ENCODE peak calls at places on chromosomes 12 and 14, in seven cellular contexts. One of them, this sample, is unnamed.

GRCh38 chr12:110750784-110751461 is 8.2 kb upstream of the PPP1CC start:
- DNase-seq in left ventricle myocardium inferior: no peak
- DNase-seq in B cell: no peak
- DNase-seq in cardiac fibroblast: no peak
- DNase-seq in choroid plexus epithelial cell: no peak
- DNase-seq in dorsolateral prefrontal cortex: no peak
- DNase-seq in tibial nerve: no peak
- DNase-seq in this sample: no peak

GRCh38 chr14:104844306-104845032 is 20.6 kb upstream of the CEP170B start:
- DNase-seq in left ventricle myocardium inferior: no peak
- DNase-seq in dorsolateral prefrontal cortex: peak; percentile 49
- DNase-seq in choroid plexus epithelial cell: no peak
- DNase-seq in B cell: peak; percentile 15
- DNase-seq in tibial nerve: no peak
- DNase-seq in cardiac fibroblast: no peak
- DNase-seq in this sample: no peak

GRCh38 chr12:65229441-65229840 is 49.0 kb upstream of the MSRB3 start:
- DNase-seq in cardiac fibroblast: peak; percentile 83
- DNase-seq in dorsolateral prefrontal cortex: no peak
- DNase-seq in B cell: no peak
- DNase-seq in tibial nerve: no peak
- DNase-seq in left ventricle myocardium inferior: no peak
- DNase-seq in choroid plexus epithelial cell: peak; percentile 88
- DNase-seq in this sample: no peak

GRCh38 chr14:100776681-100777365 is 49.1 kb upstream of the MEG3 start:
- DNase-seq in choroid plexus epithelial cell: no peak
- DNase-seq in cardiac fibroblast: no peak
- DNase-seq in B cell: peak; percentile 25
- DNase-seq in left ventricle myocardium inferior: no peak
- DNase-seq in dorsolateral prefrontal cortex: peak; percentile 11
- DNase-seq in tibial nerve: no peak
- DNase-seq in this sample: no peak

GRCh38 chr12:46459111-46459510 is 86.5 kb upstream of the SLC38A2 start:
- DNase-seq in choroid plexus epithelial cell: peak; percentile 82
- DNase-seq in cardiac fibroblast: peak; percentile 97
- DNase-seq in tibial nerve: no peak
- DNase-seq in dorsolateral prefrontal cortex: no peak
- DNase-seq in B cell: no peak
- DNase-seq in left ventricle myocardium inferior: no peak
- DNase-seq in this sample: no peak

GRCh38 chr14:29037428-29037827 is 270.8 kb downstream of the FOXG1 start:
- DNase-seq in left ventricle myocardium inferior: no peak
- DNase-seq in tibial nerve: no peak
- DNase-seq in B cell: no peak
- DNase-seq in cardiac fibroblast: peak; percentile 27
- DNase-seq in choroid plexus epithelial cell: peak; percentile 10
- DNase-seq in dorsolateral prefrontal cortex: no peak
- DNase-seq in this sample: no peak

GRCh38 chr12:38771871-38772270 is 133.5 kb downstream of the CPNE8 start:
- DNase-seq in dorsolateral prefrontal cortex: no peak
- DNase-seq in B cell: peak; percentile 10
- DNase-seq in choroid plexus epithelial cell: peak; percentile 5
- DNase-seq in left ventricle myocardium inferior: no peak
- DNase-seq in tibial nerve: no peak
- DNase-seq in cardiac fibroblast: no peak
- DNase-seq in this sample: no peak

GRCh38 chr14:31880935-31881334 is 196.2 kb upstream of the ARHGAP5 start:
- DNase-seq in tibial nerve: no peak
- DNase-seq in left ventricle myocardium inferior: no peak
- DNase-seq in dorsolateral prefrontal cortex: no peak
- DNase-seq in choroid plexus epithelial cell: peak; percentile 95
- DNase-seq in B cell: no peak
- DNase-seq in cardiac fibroblast: peak; percentile 94
- DNase-seq in this sample: no peak

GRCh38 chr14:74616507-74616906 is 4.5 kb upstream of the LTBP2 start:
- DNase-seq in dorsolateral prefrontal cortex: no peak
- DNase-seq in cardiac fibroblast: peak; percentile 92
- DNase-seq in choroid plexus epithelial cell: peak; percentile 77
- DNase-seq in left ventricle myocardium inferior: no peak
- DNase-seq in tibial nerve: no peak
- DNase-seq in B cell: no peak
- DNase-seq in this sample: no peak

GRCh38 chr12:114783176-114783575 is 99.2 kb upstream of the TBX3 start:
- DNase-seq in B cell: no peak
- DNase-seq in left ventricle myocardium inferior: no peak
- DNase-seq in cardiac fibroblast: no peak
- DNase-seq in choroid plexus epithelial cell: no peak
- DNase-seq in tibial nerve: no peak
- DNase-seq in dorsolateral prefrontal cortex: no peak
- DNase-seq in this sample: no peak

GRCh38 chr12:70719672-70720420 is 82.6 kb upstream of the PTPRB start:
- DNase-seq in choroid plexus epithelial cell: peak; percentile 68
- DNase-seq in left ventricle myocardium inferior: peak; percentile 23
- DNase-seq in tibial nerve: peak; percentile 18
- DNase-seq in dorsolateral prefrontal cortex: peak; percentile 52
- DNase-seq in cardiac fibroblast: peak; percentile 60
- DNase-seq in B cell: peak; percentile 15
- DNase-seq in this sample: no peak

GRCh38 chr12:82994117-82994516 is 307.4 kb downstream of the TMTC2 start:
- DNase-seq in tibial nerve: no peak
- DNase-seq in B cell: no peak
- DNase-seq in cardiac fibroblast: no peak
- DNase-seq in left ventricle myocardium inferior: no peak
- DNase-seq in choroid plexus epithelial cell: no peak
- DNase-seq in dorsolateral prefrontal cortex: no peak
- DNase-seq in this sample: no peak

GRCh38 chr14:96256420-96256819 is 410 bp downstream of the BDKRB1 start:
- DNase-seq in left ventricle myocardium inferior: no peak
- DNase-seq in dorsolateral prefrontal cortex: no peak
- DNase-seq in choroid plexus epithelial cell: no peak
- DNase-seq in cardiac fibroblast: peak; percentile 36
- DNase-seq in tibial nerve: no peak
- DNase-seq in B cell: no peak
- DNase-seq in this sample: no peak

GRCh38 chr14:36702484-36702883 is 40.8 kb downstream of the PAX9 start:
- DNase-seq in B cell: no peak
- DNase-seq in cardiac fibroblast: no peak
- DNase-seq in left ventricle myocardium inferior: no peak
- DNase-seq in tibial nerve: no peak
- DNase-seq in choroid plexus epithelial cell: no peak
- DNase-seq in dorsolateral prefrontal cortex: no peak
- DNase-seq in this sample: no peak

GRCh38 chr14:95157987-95158712 is 821 bp upstream of the DICER1 start:
- DNase-seq in cardiac fibroblast: no peak
- DNase-seq in choroid plexus epithelial cell: no peak
- DNase-seq in dorsolateral prefrontal cortex: no peak
- DNase-seq in tibial nerve: no peak
- DNase-seq in B cell: peak; percentile 54
- DNase-seq in left ventricle myocardium inferior: no peak
- DNase-seq in this sample: no peak

GRCh38 chr14:64788706-64789105 is 84.5 kb downstream of the PLEKHG3 start:
- DNase-seq in left ventricle myocardium inferior: no peak
- DNase-seq in B cell: no peak
- DNase-seq in tibial nerve: peak; percentile 15
- DNase-seq in choroid plexus epithelial cell: peak; percentile 96
- DNase-seq in cardiac fibroblast: peak; percentile 93
- DNase-seq in dorsolateral prefrontal cortex: no peak
- DNase-seq in this sample: no peak

GRCh38 chr12:6925543-6926279 is 2.0 kb upstream of the ATN1 start:
- DNase-seq in dorsolateral prefrontal cortex: peak; percentile 67
- DNase-seq in choroid plexus epithelial cell: peak; percentile 63
- DNase-seq in left ventricle myocardium inferior: peak; percentile 73
- DNase-seq in tibial nerve: peak; percentile 72
- DNase-seq in cardiac fibroblast: peak; percentile 78
- DNase-seq in B cell: peak; percentile 8
- DNase-seq in this sample: no peak

GRCh38 chr12:17215754-17216153 is 609.8 kb upstream of the LMO3 start:
- DNase-seq in left ventricle myocardium inferior: no peak
- DNase-seq in B cell: no peak
- DNase-seq in dorsolateral prefrontal cortex: no peak
- DNase-seq in cardiac fibroblast: no peak
- DNase-seq in choroid plexus epithelial cell: no peak
- DNase-seq in tibial nerve: no peak
- DNase-seq in this sample: no peak

GRCh38 chr12:68792952-68793351 is 15.0 kb upstream of the MDM2 start:
- DNase-seq in choroid plexus epithelial cell: peak; percentile 70
- DNase-seq in B cell: peak; percentile 52
- DNase-seq in cardiac fibroblast: peak; percentile 64
- DNase-seq in tibial nerve: no peak
- DNase-seq in left ventricle myocardium inferior: no peak
- DNase-seq in dorsolateral prefrontal cortex: no peak
- DNase-seq in this sample: no peak

DNA sequence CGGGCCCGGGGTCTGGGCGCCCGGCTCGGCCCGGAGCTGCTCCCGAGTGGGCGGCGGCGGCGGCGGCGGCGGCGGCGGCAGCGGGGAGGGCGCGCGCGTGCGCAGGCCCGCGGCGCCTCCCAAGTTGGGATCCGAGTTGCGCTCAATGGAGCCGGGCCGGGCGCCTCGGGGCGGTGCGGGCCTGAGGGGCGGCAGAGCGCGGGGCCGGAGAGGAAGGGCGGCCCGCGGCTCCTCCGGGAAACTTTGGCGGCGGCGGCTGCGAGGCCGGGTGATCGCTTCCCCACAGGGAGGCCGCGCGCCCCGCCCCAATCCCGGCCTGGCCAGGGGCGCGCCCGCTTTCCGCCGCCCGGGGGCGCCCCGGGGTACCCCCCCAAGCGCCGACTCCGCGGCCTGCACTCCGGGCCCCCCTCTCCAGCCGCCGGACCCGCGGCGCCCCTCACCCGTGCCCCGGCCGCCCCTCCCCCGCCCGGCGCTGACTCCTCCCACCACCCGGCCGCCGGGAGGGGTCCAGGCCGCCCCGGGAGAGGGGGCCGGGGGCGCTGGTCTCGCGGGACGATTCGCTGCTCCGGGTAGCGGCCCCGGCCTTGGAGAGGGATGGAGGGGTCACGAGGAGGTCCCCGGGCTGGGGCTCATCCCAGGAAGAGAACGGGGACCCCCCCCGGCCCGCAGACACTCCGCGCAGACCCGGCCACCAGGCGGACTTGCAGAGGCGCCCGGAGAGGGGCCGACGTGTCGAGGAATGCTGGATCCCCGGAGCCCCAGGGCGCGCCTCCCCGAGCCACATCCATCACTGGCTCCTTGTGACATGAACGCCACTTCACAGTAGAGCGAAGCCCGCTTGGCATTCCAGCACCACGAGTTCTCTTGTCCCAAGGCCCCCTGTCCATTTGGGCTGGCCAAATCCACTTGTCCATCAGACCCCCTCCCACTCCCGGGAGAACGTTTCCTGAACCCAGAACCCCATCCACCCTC is at the start of gene RILPL1:
- DNase-seq in B cell: peak; percentile 91
- DNase-seq in cardiac fibroblast: peak; percentile 43
- DNase-seq in dorsolateral prefrontal cortex: peak; percentile 38
- DNase-seq in choroid plexus epithelial cell: peak; percentile 45
- DNase-seq in left ventricle myocardium inferior: peak; percentile 63
- DNase-seq in tibial nerve: no peak
- DNase-seq in this sample: no peak
- TF ChIP-seq CTCF in B cell: peak; percentile 53
- TF ChIP-seq CTCF in cardiac fibroblast: peak; percentile 27
- TF ChIP-seq CTCF in dorsolateral prefrontal cortex: peak; percentile 27
- TF ChIP-seq CTCF in choroid plexus epithelial cell: peak; percentile 32
- TF ChIP-seq CTCF in left ventricle myocardium inferior: peak; percentile 59
- TF ChIP-seq CTCF in tibial nerve: peak; percentile 69
- TF ChIP-seq CTCF in this sample: peak; percentile 17

GRCh38 chr12:98399532-98399931 is 115.9 kb upstream of the TMPO start:
- DNase-seq in cardiac fibroblast: peak; percentile 80
- DNase-seq in tibial nerve: no peak
- DNase-seq in dorsolateral prefrontal cortex: peak; percentile 66
- DNase-seq in B cell: no peak
- DNase-seq in choroid plexus epithelial cell: peak; percentile 91
- DNase-seq in left ventricle myocardium inferior: no peak
- DNase-seq in this sample: no peak

GRCh38 chr12:98402671-98403070 is 112.7 kb upstream of the TMPO start:
- DNase-seq in choroid plexus epithelial cell: no peak
- DNase-seq in left ventricle myocardium inferior: no peak
- DNase-seq in dorsolateral prefrontal cortex: no peak
- DNase-seq in cardiac fibroblast: no peak
- DNase-seq in B cell: no peak
- DNase-seq in tibial nerve: no peak
- DNase-seq in this sample: no peak

GRCh38 chr12:98401427-98401826 is 114.0 kb upstream of the TMPO start:
- DNase-seq in dorsolateral prefrontal cortex: no peak
- DNase-seq in left ventricle myocardium inferior: no peak
- DNase-seq in B cell: no peak
- DNase-seq in tibial nerve: no peak
- DNase-seq in cardiac fibroblast: no peak
- DNase-seq in choroid plexus epithelial cell: peak; percentile 41
- DNase-seq in this sample: no peak

GRCh38 chr12:98402081-98402480 is 113.3 kb upstream of the TMPO start:
- DNase-seq in choroid plexus epithelial cell: peak; percentile 24
- DNase-seq in B cell: no peak
- DNase-seq in dorsolateral prefrontal cortex: no peak
- DNase-seq in left ventricle myocardium inferior: no peak
- DNase-seq in cardiac fibroblast: peak; percentile 29
- DNase-seq in tibial nerve: no peak
- DNase-seq in this sample: no peak

GRCh38 chr12:98397323-98398105 is 117.9 kb upstream of the TMPO start:
- DNase-seq in cardiac fibroblast: peak; percentile 81
- DNase-seq in choroid plexus epithelial cell: peak; percentile 85
- DNase-seq in tibial nerve: peak; percentile 78
- DNase-seq in B cell: peak; percentile 62
- DNase-seq in dorsolateral prefrontal cortex: peak; percentile 81
- DNase-seq in left ventricle myocardium inferior: peak; percentile 74
- DNase-seq in this sample: peak; percentile 63
- TF ChIP-seq CTCF in cardiac fibroblast: peak; percentile 83
- TF ChIP-seq CTCF in choroid plexus epithelial cell: peak; percentile 87
- TF ChIP-seq CTCF in tibial nerve: peak; percentile 90
- TF ChIP-seq CTCF in B cell: peak; percentile 94
- TF ChIP-seq CTCF in dorsolateral prefrontal cortex: peak; percentile 95
- TF ChIP-seq CTCF in left ventricle myocardium inferior: peak; percentile 95
- TF ChIP-seq CTCF in this sample: peak; percentile 96

DNA sequence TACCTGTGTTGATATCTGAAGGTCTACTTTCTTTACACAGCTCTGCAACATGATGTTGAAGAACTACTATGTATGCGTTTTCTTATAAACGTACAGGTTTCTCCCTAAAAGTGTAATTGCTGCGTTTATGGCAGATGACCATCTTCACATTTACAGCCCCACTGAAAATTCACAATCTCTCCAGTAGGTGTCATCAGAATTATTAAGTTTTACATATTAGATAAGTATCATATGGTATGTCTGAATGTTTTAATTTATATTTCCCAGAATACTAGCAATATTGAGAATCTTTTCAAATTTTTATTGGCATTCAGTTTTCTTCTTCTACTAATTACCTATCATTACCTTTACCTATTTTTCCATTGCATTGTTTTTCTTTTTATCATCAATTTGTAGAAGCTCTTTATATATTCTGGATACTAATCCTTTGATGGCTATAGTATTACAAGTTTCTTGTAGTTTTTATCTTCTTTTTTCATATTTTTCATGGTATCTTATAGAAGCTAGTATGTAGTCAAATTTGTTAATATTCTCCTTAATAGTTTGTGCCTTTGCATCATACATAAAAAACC is 123.5 kb downstream of the CAPZA3 start:
- DNase-seq in cardiac fibroblast: peak; percentile 69
- DNase-seq in tibial nerve: no peak
- DNase-seq in left ventricle myocardium inferior: no peak
- DNase-seq in B cell: no peak
- DNase-seq in choroid plexus epithelial cell: peak; percentile 68
- DNase-seq in dorsolateral prefrontal cortex: no peak
- DNase-seq in this sample: no peak
- TF ChIP-seq CTCF in cardiac fibroblast: peak; percentile 56
- TF ChIP-seq CTCF in tibial nerve: peak; percentile 29
- TF ChIP-seq CTCF in left ventricle myocardium inferior: peak; percentile 61
- TF ChIP-seq CTCF in B cell: no peak
- TF ChIP-seq CTCF in choroid plexus epithelial cell: peak; percentile 59
- TF ChIP-seq CTCF in dorsolateral prefrontal cortex: peak; percentile 49
- TF ChIP-seq CTCF in this sample: peak; percentile 50

GRCh38 chr12:131327521-131328488 is 374.1 kb downstream of the ADGRD1 start:
- DNase-seq in dorsolateral prefrontal cortex: no peak
- DNase-seq in choroid plexus epithelial cell: no peak
- DNase-seq in cardiac fibroblast: no peak
- DNase-seq in left ventricle myocardium inferior: no peak
- DNase-seq in B cell: no peak
- DNase-seq in tibial nerve: no peak
- DNase-seq in this sample: no peak
- TF ChIP-seq CTCF in dorsolateral prefrontal cortex: no peak
- TF ChIP-seq CTCF in choroid plexus epithelial cell: no peak
- TF ChIP-seq CTCF in cardiac fibroblast: no peak
- TF ChIP-seq CTCF in left ventricle myocardium inferior: no peak
- TF ChIP-seq CTCF in B cell: no peak
- TF ChIP-seq CTCF in tibial nerve: no peak
- TF ChIP-seq CTCF in this sample: no peak

This sample was measured in D721Med.